ENCODE peak calls at places on chromosome 9, in seven cellular contexts. One of them, this sample, is unnamed.

GRCh38 chr9:120536949-120537640 is 42.9 kb downstream of the CDK5RAP2 start:
- DNase-seq in mesendoderm: no peak
- DNase-seq in mesenchymal stem cell: no peak
- DNase-seq in H1: no peak
- DNase-seq in neuronal stem cell: no peak
- DNase-seq in trophoblast cell: peak
- DNase-seq in IMR-90: no peak
- DNase-seq in this sample: no peak

GRCh38 chr9:131677445-131678180 is 62.3 kb downstream of the RAPGEF1 start:
- DNase-seq in mesenchymal stem cell: peak
- DNase-seq in IMR-90: peak
- DNase-seq in trophoblast cell: peak
- DNase-seq in neuronal stem cell: no peak
- DNase-seq in mesendoderm: no peak
- DNase-seq in H1: no peak
- DNase-seq in this sample: no peak

GRCh38 chr9:12856608-12857007 is 81.8 kb downstream of the LURAP1L start:
- DNase-seq in mesendoderm: peak
- DNase-seq in H1: no peak
- DNase-seq in neuronal stem cell: no peak
- DNase-seq in IMR-90: no peak
- DNase-seq in mesenchymal stem cell: no peak
- DNase-seq in trophoblast cell: no peak
- DNase-seq in this sample: peak

GRCh38 chr9:99357575-99357974 is 135.5 kb downstream of the SEC61B start:
- DNase-seq in mesenchymal stem cell: no peak
- DNase-seq in IMR-90: no peak
- DNase-seq in neuronal stem cell: no peak
- DNase-seq in trophoblast cell: peak
- DNase-seq in mesendoderm: no peak
- DNase-seq in H1: no peak
- DNase-seq in this sample: no peak

GRCh38 chr9:116154334-116154975 is 864 bp downstream of the PAPPA start:
- DNase-seq in trophoblast cell: no peak
- DNase-seq in IMR-90: no peak
- DNase-seq in H1: peak
- DNase-seq in mesenchymal stem cell: peak
- DNase-seq in mesendoderm: peak
- DNase-seq in neuronal stem cell: peak
- DNase-seq in this sample: peak

GRCh38 chr9:106875548-106875947 is 12.6 kb downstream of the ZNF462 start:
- DNase-seq in trophoblast cell: no peak
- DNase-seq in mesenchymal stem cell: no peak
- DNase-seq in mesendoderm: no peak
- DNase-seq in IMR-90: no peak
- DNase-seq in H1: no peak
- DNase-seq in neuronal stem cell: no peak
- DNase-seq in this sample: no peak

GRCh38 chr9:78296208-78296892 is 575 bp upstream of the PSAT1 start:
- DNase-seq in IMR-90: peak
- DNase-seq in mesendoderm: peak
- DNase-seq in neuronal stem cell: peak
- DNase-seq in trophoblast cell: peak
- DNase-seq in mesenchymal stem cell: peak
- DNase-seq in H1: peak
- DNase-seq in this sample: peak

GRCh38 chr9:36893148-36893547 is 140.9 kb downstream of the PAX5 start:
- DNase-seq in neuronal stem cell: no peak
- DNase-seq in mesenchymal stem cell: no peak
- DNase-seq in trophoblast cell: no peak
- DNase-seq in H1: no peak
- DNase-seq in mesendoderm: no peak
- DNase-seq in IMR-90: no peak
- DNase-seq in this sample: no peak

GRCh38 chr9:126708178-126708577 is 94.5 kb downstream of the LMX1B start:
- DNase-seq in neuronal stem cell: no peak
- DNase-seq in IMR-90: no peak
- DNase-seq in H1: no peak
- DNase-seq in mesenchymal stem cell: no peak
- DNase-seq in mesendoderm: no peak
- DNase-seq in trophoblast cell: no peak
- DNase-seq in this sample: no peak

GRCh38 chr9:116479145-116479544 is 208.0 kb upstream of the TRIM32 start:
- DNase-seq in mesenchymal stem cell: no peak
- DNase-seq in neuronal stem cell: no peak
- DNase-seq in H1: peak
- DNase-seq in trophoblast cell: no peak
- DNase-seq in IMR-90: peak
- DNase-seq in mesendoderm: no peak
- DNase-seq in this sample: no peak

GRCh38 chr9:130242270-130243014 is 23.1 kb upstream of the HMCN2 start:
- DNase-seq in H1: no peak
- DNase-seq in IMR-90: no peak
- DNase-seq in mesenchymal stem cell: no peak
- DNase-seq in trophoblast cell: no peak
- DNase-seq in mesendoderm: no peak
- DNase-seq in neuronal stem cell: no peak
- DNase-seq in this sample: no peak

GRCh38 chr9:69035438-69036316 is at the start of gene FXN:
- DNase-seq in neuronal stem cell: peak
- DNase-seq in mesenchymal stem cell: peak
- DNase-seq in trophoblast cell: peak
- DNase-seq in H1: peak
- DNase-seq in mesendoderm: peak
- DNase-seq in IMR-90: peak
- DNase-seq in this sample: peak

GRCh38 chr9:33623658-33624586 is 99.9 kb downstream of the ANKRD18B start:
- DNase-seq in trophoblast cell: peak
- DNase-seq in IMR-90: peak
- DNase-seq in H1: peak
- DNase-seq in neuronal stem cell: peak
- DNase-seq in mesenchymal stem cell: peak
- DNase-seq in mesendoderm: peak
- DNase-seq in this sample: peak

GRCh38 chr9:134174526-134175290 is 10.3 kb upstream of the RNU6ATAC start:
- DNase-seq in mesenchymal stem cell: no peak
- DNase-seq in trophoblast cell: no peak
- DNase-seq in IMR-90: no peak
- DNase-seq in H1: no peak
- DNase-seq in neuronal stem cell: no peak
- DNase-seq in mesendoderm: no peak
- DNase-seq in this sample: no peak

GRCh38 chr9:135506327-135507103 is 6.0 kb downstream of the MRPS2 start:
- DNase-seq in trophoblast cell: no peak
- DNase-seq in mesendoderm: peak
- DNase-seq in mesenchymal stem cell: peak
- DNase-seq in H1: peak
- DNase-seq in neuronal stem cell: peak
- DNase-seq in IMR-90: no peak
- DNase-seq in this sample: peak

GRCh38 chr9:111730937-111731567 is 63.7 kb downstream of the SHOC1 start:
- DNase-seq in mesendoderm: no peak
- DNase-seq in IMR-90: peak
- DNase-seq in neuronal stem cell: no peak
- DNase-seq in mesenchymal stem cell: peak
- DNase-seq in trophoblast cell: peak
- DNase-seq in H1: no peak
- DNase-seq in this sample: no peak

GRCh38 chr9:111736714-111737113 is 58.0 kb downstream of the SHOC1 start:
- DNase-seq in H1: no peak
- DNase-seq in mesendoderm: no peak
- DNase-seq in trophoblast cell: no peak
- DNase-seq in mesenchymal stem cell: no peak
- DNase-seq in neuronal stem cell: no peak
- DNase-seq in IMR-90: no peak
- DNase-seq in this sample: no peak

GRCh38 chr9:111728617-111729366 is 65.9 kb downstream of the SHOC1 start:
- DNase-seq in neuronal stem cell: no peak
- DNase-seq in mesendoderm: no peak
- DNase-seq in trophoblast cell: peak
- DNase-seq in H1: no peak
- DNase-seq in IMR-90: peak
- DNase-seq in mesenchymal stem cell: peak
- DNase-seq in this sample: no peak

GRCh38 chr9:111728143-111728542 is 66.6 kb downstream of the SHOC1 start:
- DNase-seq in H1: no peak
- DNase-seq in neuronal stem cell: no peak
- DNase-seq in mesenchymal stem cell: no peak
- DNase-seq in trophoblast cell: no peak
- DNase-seq in IMR-90: peak
- DNase-seq in mesendoderm: no peak
- DNase-seq in this sample: no peak

GRCh38 chr9:111731916-111732315 is 62.8 kb downstream of the SHOC1 start:
- DNase-seq in H1: no peak
- DNase-seq in trophoblast cell: no peak
- DNase-seq in IMR-90: peak
- DNase-seq in neuronal stem cell: no peak
- DNase-seq in mesendoderm: no peak
- DNase-seq in mesenchymal stem cell: peak
- DNase-seq in this sample: no peak
- H2BK120ac ChIP-seq in H1: no peak
- H2BK120ac ChIP-seq in trophoblast cell: no peak
- H2BK120ac ChIP-seq in IMR-90: no peak
- H2BK120ac ChIP-seq in neuronal stem cell: no peak
- H2BK120ac ChIP-seq in mesendoderm: no peak
- H2BK120ac ChIP-seq in mesenchymal stem cell: no peak
- H2BK120ac ChIP-seq in this sample: no peak

DNA sequence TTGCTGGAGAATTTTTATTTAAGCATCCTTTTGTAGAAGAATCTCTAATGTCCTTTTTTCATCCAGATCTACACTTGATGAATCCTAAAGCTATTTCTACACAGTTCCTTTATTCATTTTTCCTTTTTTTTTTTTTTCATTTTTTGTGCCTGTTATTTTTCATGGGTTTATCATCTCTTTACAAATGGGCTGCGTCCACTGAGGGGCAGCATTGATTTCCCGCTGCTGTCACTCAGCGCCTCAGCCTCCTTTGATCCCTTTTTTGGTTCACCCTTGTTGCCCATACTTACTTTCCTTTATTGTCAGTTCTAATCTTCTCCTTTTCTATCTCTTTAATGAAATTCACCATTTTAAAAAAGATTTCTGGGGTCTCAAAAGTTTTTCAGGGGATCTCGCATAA is 5.7 kb upstream of the MSMP start:
- DNase-seq in mesenchymal stem cell: no peak
- DNase-seq in trophoblast cell: no peak
- DNase-seq in mesendoderm: no peak
- DNase-seq in IMR-90: no peak
- DNase-seq in neuronal stem cell: no peak
- DNase-seq in H1: no peak
- DNase-seq in this sample: no peak
- H3K23ac ChIP-seq in mesenchymal stem cell: no peak
- H3K23ac ChIP-seq in trophoblast cell: no peak
- H3K23ac ChIP-seq in mesendoderm: no peak
- H3K23ac ChIP-seq in IMR-90: no peak
- H3K23ac ChIP-seq in neuronal stem cell: no peak
- H3K23ac ChIP-seq in H1: no peak
- H3K23ac ChIP-seq in this sample: no peak

DNA sequence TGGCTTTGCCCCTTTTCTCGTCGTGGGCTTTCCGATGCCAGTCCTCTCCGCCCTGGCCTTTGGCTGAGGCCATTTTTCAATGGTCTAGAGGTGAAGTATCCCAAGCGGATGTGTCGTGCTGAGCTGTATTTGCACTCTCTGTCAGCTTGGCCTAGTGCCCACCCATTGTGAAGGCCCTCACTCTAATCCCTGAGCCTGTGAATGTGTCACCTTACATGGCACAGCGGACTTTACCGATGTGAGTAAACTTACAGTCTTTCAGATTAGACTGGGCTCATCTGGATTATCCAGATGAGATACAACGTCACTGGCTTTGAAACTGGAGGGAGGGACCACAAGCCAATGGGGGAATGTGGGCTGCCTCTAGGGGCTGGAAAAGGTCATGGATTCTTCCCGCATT is 138.8 kb upstream of the GAS1 start:
- DNase-seq in trophoblast cell: peak
- DNase-seq in IMR-90: no peak
- DNase-seq in mesenchymal stem cell: no peak
- DNase-seq in H1: no peak
- DNase-seq in neuronal stem cell: no peak
- DNase-seq in mesendoderm: no peak
- DNase-seq in this sample: no peak
- H2BK120ac ChIP-seq in trophoblast cell: no peak
- H2BK120ac ChIP-seq in IMR-90: no peak
- H2BK120ac ChIP-seq in mesenchymal stem cell: no peak
- H2BK120ac ChIP-seq in H1: no peak
- H2BK120ac ChIP-seq in neuronal stem cell: no peak
- H2BK120ac ChIP-seq in mesendoderm: no peak
- H2BK120ac ChIP-seq in this sample: no peak

GRCh38 chr9:98304381-98304780 is 48.9 kb upstream of the TBC1D2 start:
- DNase-seq in H1: no peak
- DNase-seq in mesendoderm: no peak
- DNase-seq in mesenchymal stem cell: no peak
- DNase-seq in trophoblast cell: peak
- DNase-seq in neuronal stem cell: no peak
- DNase-seq in IMR-90: no peak
- DNase-seq in this sample: no peak
- H3K23ac ChIP-seq in H1: no peak
- H3K23ac ChIP-seq in mesendoderm: no peak
- H3K23ac ChIP-seq in mesenchymal stem cell: no peak
- H3K23ac ChIP-seq in trophoblast cell: no peak
- H3K23ac ChIP-seq in neuronal stem cell: no peak
- H3K23ac ChIP-seq in IMR-90: no peak
- H3K23ac ChIP-seq in this sample: no peak

GRCh38 chr9:5518061-5518936 is 8.0 kb downstream of the PDCD1LG2 start:
- DNase-seq in mesenchymal stem cell: no peak
- DNase-seq in H1: no peak
- DNase-seq in neuronal stem cell: no peak
- DNase-seq in trophoblast cell: no peak
- DNase-seq in mesendoderm: no peak
- DNase-seq in IMR-90: no peak
- DNase-seq in this sample: no peak
- H2BK120ac ChIP-seq in mesenchymal stem cell: no peak
- H2BK120ac ChIP-seq in H1: no peak
- H2BK120ac ChIP-seq in neuronal stem cell: no peak
- H2BK120ac ChIP-seq in trophoblast cell: no peak
- H2BK120ac ChIP-seq in mesendoderm: no peak
- H2BK120ac ChIP-seq in IMR-90: peak
- H2BK120ac ChIP-seq in this sample: no peak

GRCh38 chr9:110337727-110338522 is at the start of gene TXNDC8:
- DNase-seq in mesenchymal stem cell: no peak
- DNase-seq in neuronal stem cell: no peak
- DNase-seq in mesendoderm: no peak
- DNase-seq in trophoblast cell: no peak
- DNase-seq in H1: no peak
- DNase-seq in IMR-90: peak
- DNase-seq in this sample: no peak
- H3K23ac ChIP-seq in mesenchymal stem cell: no peak
- H3K23ac ChIP-seq in neuronal stem cell: no peak
- H3K23ac ChIP-seq in mesendoderm: no peak
- H3K23ac ChIP-seq in trophoblast cell: no peak
- H3K23ac ChIP-seq in H1: no peak
- H3K23ac ChIP-seq in IMR-90: no peak
- H3K23ac ChIP-seq in this sample: no peak